ENCODE peak calls at places on chromosomes 1 and 21, in ten cellular contexts. Q is EL; P is iris pigment epithelial cell; U is HT-29; R is endothelial cell; S is H54; W is AG04450; A is fibroblast of lung; D is activated CD4-positive, alpha-beta T cell treated with anti-CD3 and anti-CD28 coated beads, Interleukin-2, amount 10 ng/mL, durations not matched to agents 7 days and 5 days; J is NCI-H2081. H is an unnamed sample.

GRCh38 chr1:244234009-244234643 is 183.0 kb downstream of the ZBTB18 start:
- DNase-seq in Q (no peak), P (no peak), U (no peak), R (no peak), S (no peak), W (no peak), A (no peak), D (no peak), J (no peak), H (no peak)

GRCh38 chr1:66270122-66270812 is 263.7 kb upstream of the SGIP1 start:
- DNase-seq in Q (no peak), P (peak; percentile 91), U (no peak), R (no peak), S (no peak), W (peak; percentile 26), A (peak; percentile 92), D (no peak), J (no peak), H (no peak)

GRCh38 chr1:161013591-161014513 is 7.1 kb downstream of the F11R start:
- DNase-seq in Q (peak; percentile 61), P (peak; percentile 98), U (peak; percentile 96), R (peak; percentile 79), S (no peak), W (peak; percentile 32), A (peak; percentile 87), D (peak; percentile 61), J (peak; percentile 31), H (peak; percentile 26)

GRCh38 chr1:186008920-186009737 is 274.9 kb downstream of the HMCN1 start:
- DNase-seq in Q (no peak), P (peak; percentile 33), U (no peak), R (no peak), S (no peak), W (no peak), A (peak; percentile 5), D (no peak), J (no peak), H (no peak)

GRCh38 chr1:111192074-111192473 is 8.4 kb downstream of the DENND2D start:
- DNase-seq in Q (no peak), P (no peak), U (no peak), R (no peak), S (no peak), W (no peak), A (no peak), D (no peak), J (no peak), H (no peak)

GRCh38 chr1:12031039-12031980 is 12.0 kb downstream of the MIIP start:
- DNase-seq in Q (peak; percentile 42), P (peak; percentile 34), U (peak; percentile 30), R (peak; percentile 30), S (no peak), W (no peak), A (peak; percentile 30), D (peak; percentile 53), J (no peak), H (no peak)

GRCh38 chr1:238991730-238992490 is 394.5 kb upstream of the CHRM3 start:
- DNase-seq in Q (peak; percentile 57), P (peak; percentile 13), U (no peak), R (no peak), S (no peak), W (no peak), A (no peak), D (no peak), J (no peak), H (no peak)

GRCh38 chr1:192700834-192701271 is 64.9 kb downstream of the RGS13 start:
- DNase-seq in Q (peak; percentile 84), P (peak; percentile 98), U (peak; percentile 71), R (no peak), S (no peak), W (peak; percentile 82), A (peak; percentile 92), D (no peak), J (no peak), H (no peak)

GRCh38 chr1:172638885-172639831 is 19.7 kb upstream of the FASLG start:
- DNase-seq in Q (peak; percentile 95), P (peak; percentile 98), U (peak; percentile 43), R (no peak), S (peak; percentile 26), W (peak; percentile 80), A (peak; percentile 53), D (peak; percentile 82), J (no peak), H (peak; percentile 60)

GRCh38 chr21:17903029-17903806 is 84.1 kb upstream of the C21orf91 start:
- DNase-seq in Q (peak; percentile 21), P (peak; percentile 40), U (peak; percentile 38), R (no peak), S (no peak), W (peak; percentile 20), A (peak; percentile 73), D (no peak), J (peak; percentile 7), H (no peak)

GRCh38 chr1:45867697-45868346 is 64.4 kb downstream of the MAST2 start:
- DNase-seq in Q (no peak), P (no peak), U (no peak), R (no peak), S (no peak), W (no peak), A (no peak), D (no peak), J (no peak), H (no peak)

GRCh38 chr1:212205006-212205405 is 80.2 kb upstream of the PPP2R5A start:
- DNase-seq in Q (no peak), P (no peak), U (no peak), R (no peak), S (no peak), W (no peak), A (no peak), D (no peak), J (no peak), H (no peak)

GRCh38 chr1:19582318-19582717 is 61.8 kb upstream of the NBL1 start:
- DNase-seq in Q (peak; percentile 23), P (no peak), U (peak; percentile 88), R (peak; percentile 73), S (no peak), W (no peak), A (no peak), D (peak; percentile 77), J (no peak), H (peak; percentile 65)

GRCh38 chr1:12175456-12175797 is 8.6 kb downstream of the TNFRSF1B start:
- DNase-seq in Q (no peak), P (no peak), U (no peak), R (no peak), S (no peak), W (no peak), A (no peak), D (no peak), J (no peak), H (no peak)

GRCh38 chr1:53763461-53763860 is 24.5 kb upstream of the GLIS1 start:
- DNase-seq in Q (no peak), P (no peak), U (no peak), R (no peak), S (no peak), W (no peak), A (no peak), D (no peak), J (no peak), H (no peak)

GRCh38 chr21:44354001-44354405 is 582 bp downstream of the TRPM2 start:
- DNase-seq in Q (no peak), P (no peak), U (no peak), R (no peak), S (no peak), W (no peak), A (no peak), D (no peak), J (no peak), H (no peak)

GRCh38 chr1:177585492-177586220 is 384.2 kb downstream of the SEC16B start:
- DNase-seq in Q (no peak), P (no peak), U (peak; percentile 65), R (no peak), S (no peak), W (no peak), A (no peak), D (no peak), J (no peak), H (no peak)

GRCh38 chr1:246669659-246670058 is 54.5 kb upstream of the SCCPDH start:
- DNase-seq in Q (no peak), P (no peak), U (no peak), R (no peak), S (no peak), W (no peak), A (no peak), D (no peak), J (no peak), H (no peak)

GRCh38 chr1:208476825-208477170 is 232.6 kb upstream of the PLXNA2 start:
- DNase-seq in Q (no peak), P (no peak), U (no peak), R (no peak), S (no peak), W (no peak), A (no peak), D (no peak), J (no peak), H (no peak)

GRCh38 chr21:34534522-34534921 is 22.5 kb upstream of the KCNE1 start:
- DNase-seq in Q (peak; percentile 66), P (no peak), U (no peak), R (no peak), S (no peak), W (no peak), A (no peak), D (no peak), J (no peak), H (no peak)

GRCh38 chr21:16279658-16280581 is 550.1 kb downstream of the USP25 start:
- DNase-seq in Q (peak; percentile 35), P (peak; percentile 84), U (no peak), R (no peak), S (no peak), W (peak; percentile 3), A (peak; percentile 55), D (no peak), J (no peak), H (no peak)

GRCh38 chr1:40107290-40107959 is 10.4 kb upstream of the PPT1 start:
- DNase-seq in Q (no peak), P (no peak), U (peak; percentile 95), R (no peak), S (no peak), W (no peak), A (no peak), D (no peak), J (no peak), H (no peak)

GRCh38 chr1:17765444-17766411 is 10.6 kb downstream of the ACTL8 start:
- DNase-seq in Q (peak; percentile 99), P (peak; percentile 93), U (no peak), R (no peak), S (peak; percentile 78), W (peak; percentile 83), A (peak; percentile 88), D (no peak), J (no peak), H (no peak)

GRCh38 chr1:67570473-67571143 is 114.4 kb upstream of the GADD45A start:
- DNase-seq in Q (peak; percentile 99), P (peak; percentile 98), U (peak; percentile 39), R (no peak), S (peak; percentile 78), W (peak; percentile 86), A (peak; percentile 51), D (no peak), J (no peak), H (no peak)

GRCh38 chr21:45408811-45409261 is 3.9 kb downstream of the COL18A1 start:
- DNase-seq in Q (no peak), P (no peak), U (no peak), R (no peak), S (no peak), W (no peak), A (no peak), D (no peak), J (no peak), H (no peak)

GRCh38 chr1:91406773-91407389 is 2.2 kb upstream of the HFM1 start:
- DNase-seq in Q (no peak), P (peak; percentile 14), U (peak; percentile 3), R (no peak), S (no peak), W (no peak), A (peak; percentile 27), D (no peak), J (no peak), H (no peak)

GRCh38 chr1:94580367-94581115 is 39.0 kb upstream of the F3 start:
- DNase-seq in Q (peak; percentile 63), P (peak; percentile 76), U (peak; percentile 8), R (no peak), S (no peak), W (no peak), A (peak; percentile 18), D (no peak), J (no peak), H (no peak)

GRCh38 chr1:117654485-117655219 is 48.8 kb downstream of the TENT5C start:
- DNase-seq in Q (peak; percentile 14), P (no peak), U (no peak), R (no peak), S (no peak), W (no peak), A (no peak), D (no peak), J (no peak), H (no peak)